ENCODE peak calls at places on chromosome 15, in eight cellular contexts. One of them, this sample, is unnamed.

GRCh38 chr15:74222705-74223104 is 13.4 kb upstream of the CCDC33 start:
- DNase-seq in GM12865: no peak
- DNase-seq in fibroblast of pulmonary artery: no peak
- DNase-seq in HFF-Myc: no peak
- DNase-seq in foreskin fibroblast: no peak
- DNase-seq in astrocyte: no peak
- DNase-seq in adrenal gland: no peak
- DNase-seq in ovary: no peak
- DNase-seq in this sample: no peak

GRCh38 chr15:65333863-65334262 is 29.4 kb downstream of the RNU5B-1 start:
- DNase-seq in foreskin fibroblast: no peak
- DNase-seq in ovary: no peak
- DNase-seq in HFF-Myc: no peak
- DNase-seq in astrocyte: no peak
- DNase-seq in fibroblast of pulmonary artery: no peak
- DNase-seq in GM12865: no peak
- DNase-seq in adrenal gland: no peak
- DNase-seq in this sample: no peak

GRCh38 chr15:83733206-83733605 is 79.3 kb downstream of the ADAMTSL3 start:
- DNase-seq in astrocyte: peak; percentile 92
- DNase-seq in fibroblast of pulmonary artery: peak; percentile 74
- DNase-seq in GM12865: no peak
- DNase-seq in ovary: no peak
- DNase-seq in foreskin fibroblast: no peak
- DNase-seq in adrenal gland: no peak
- DNase-seq in HFF-Myc: no peak
- DNase-seq in this sample: peak; percentile 63

GRCh38 chr15:101608182-101608581 is 44.0 kb downstream of the TM2D3 start:
- DNase-seq in fibroblast of pulmonary artery: no peak
- DNase-seq in ovary: no peak
- DNase-seq in foreskin fibroblast: no peak
- DNase-seq in GM12865: no peak
- DNase-seq in adrenal gland: peak; percentile 14
- DNase-seq in HFF-Myc: no peak
- DNase-seq in astrocyte: no peak
- DNase-seq in this sample: no peak

GRCh38 chr15:50685976-50686467 is 575 bp downstream of the TRPM7 start:
- DNase-seq in fibroblast of pulmonary artery: peak; percentile 49
- DNase-seq in GM12865: peak; percentile 84
- DNase-seq in foreskin fibroblast: peak; percentile 36
- DNase-seq in ovary: peak; percentile 59
- DNase-seq in astrocyte: peak; percentile 47
- DNase-seq in HFF-Myc: no peak
- DNase-seq in adrenal gland: peak; percentile 72
- DNase-seq in this sample: peak; percentile 58

GRCh38 chr15:100094127-100094510 is 247.7 kb downstream of the ADAMTS17 start:
- DNase-seq in GM12865: no peak
- DNase-seq in ovary: no peak
- DNase-seq in foreskin fibroblast: no peak
- DNase-seq in adrenal gland: no peak
- DNase-seq in fibroblast of pulmonary artery: no peak
- DNase-seq in HFF-Myc: no peak
- DNase-seq in astrocyte: peak; percentile 45
- DNase-seq in this sample: no peak

GRCh38 chr15:29670945-29671307 is 151.3 kb downstream of the TJP1 start:
- DNase-seq in GM12865: no peak
- DNase-seq in adrenal gland: no peak
- DNase-seq in HFF-Myc: no peak
- DNase-seq in foreskin fibroblast: peak; percentile 83
- DNase-seq in ovary: no peak
- DNase-seq in fibroblast of pulmonary artery: peak; percentile 83
- DNase-seq in astrocyte: peak; percentile 76
- DNase-seq in this sample: peak; percentile 85

GRCh38 chr15:78164010-78164409 is 14.8 kb downstream of the IDH3A start:
- DNase-seq in HFF-Myc: no peak
- DNase-seq in adrenal gland: no peak
- DNase-seq in GM12865: no peak
- DNase-seq in astrocyte: no peak
- DNase-seq in fibroblast of pulmonary artery: no peak
- DNase-seq in foreskin fibroblast: no peak
- DNase-seq in ovary: no peak
- DNase-seq in this sample: no peak

GRCh38 chr15:76359152-76359551 is 22.6 kb downstream of the ISL2 start:
- DNase-seq in HFF-Myc: no peak
- DNase-seq in fibroblast of pulmonary artery: no peak
- DNase-seq in GM12865: no peak
- DNase-seq in ovary: no peak
- DNase-seq in foreskin fibroblast: no peak
- DNase-seq in astrocyte: no peak
- DNase-seq in adrenal gland: no peak
- DNase-seq in this sample: no peak

GRCh38 chr15:40249477-40250303 is 10.8 kb downstream of the PAK6 start:
- DNase-seq in GM12865: no peak
- DNase-seq in HFF-Myc: no peak
- DNase-seq in adrenal gland: no peak
- DNase-seq in ovary: no peak
- DNase-seq in foreskin fibroblast: peak; percentile 41
- DNase-seq in fibroblast of pulmonary artery: no peak
- DNase-seq in astrocyte: peak; percentile 50
- DNase-seq in this sample: peak; percentile 20

GRCh38 chr15:61220125-61220524 is 9.0 kb downstream of the RORA start:
- DNase-seq in fibroblast of pulmonary artery: no peak
- DNase-seq in astrocyte: no peak
- DNase-seq in ovary: no peak
- DNase-seq in foreskin fibroblast: no peak
- DNase-seq in adrenal gland: no peak
- DNase-seq in GM12865: no peak
- DNase-seq in HFF-Myc: no peak
- DNase-seq in this sample: no peak

GRCh38 chr15:65414841-65415621 is 7.7 kb downstream of the IGDCC4 start:
- DNase-seq in astrocyte: peak; percentile 57
- DNase-seq in foreskin fibroblast: no peak
- DNase-seq in adrenal gland: no peak
- DNase-seq in ovary: peak; percentile 47
- DNase-seq in GM12865: no peak
- DNase-seq in HFF-Myc: no peak
- DNase-seq in fibroblast of pulmonary artery: peak; percentile 22
- DNase-seq in this sample: no peak

GRCh38 chr15:72722071-72722696 is 36.2 kb downstream of the BBS4 start:
- DNase-seq in GM12865: peak; percentile 82
- DNase-seq in HFF-Myc: peak; percentile 45
- DNase-seq in fibroblast of pulmonary artery: peak; percentile 87
- DNase-seq in ovary: peak; percentile 51
- DNase-seq in adrenal gland: peak; percentile 57
- DNase-seq in astrocyte: peak; percentile 45
- DNase-seq in foreskin fibroblast: peak; percentile 63
- DNase-seq in this sample: peak; percentile 83

GRCh38 chr15:100879461-100880138 is at the start of gene ALDH1A3:
- DNase-seq in GM12865: peak; percentile 36
- DNase-seq in HFF-Myc: no peak
- DNase-seq in fibroblast of pulmonary artery: peak; percentile 71
- DNase-seq in adrenal gland: no peak
- DNase-seq in ovary: no peak
- DNase-seq in astrocyte: peak; percentile 43
- DNase-seq in foreskin fibroblast: no peak
- DNase-seq in this sample: peak; percentile 74

GRCh38 chr15:73930371-73930770 is 4.1 kb downstream of the LOXL1 start:
- DNase-seq in fibroblast of pulmonary artery: peak; percentile 85
- DNase-seq in adrenal gland: no peak
- DNase-seq in foreskin fibroblast: peak; percentile 66
- DNase-seq in GM12865: no peak
- DNase-seq in ovary: peak; percentile 31
- DNase-seq in astrocyte: peak; percentile 97
- DNase-seq in HFF-Myc: no peak
- DNase-seq in this sample: peak; percentile 66

GRCh38 chr15:68821898-68822380 is 1.2 kb upstream of the ANP32A start:
- DNase-seq in GM12865: peak; percentile 28
- DNase-seq in adrenal gland: no peak
- DNase-seq in ovary: no peak
- DNase-seq in astrocyte: no peak
- DNase-seq in foreskin fibroblast: no peak
- DNase-seq in fibroblast of pulmonary artery: peak; percentile 9
- DNase-seq in HFF-Myc: no peak
- DNase-seq in this sample: no peak

GRCh38 chr15:25670025-25670554 is 193.0 kb downstream of the ATP10A start:
- DNase-seq in fibroblast of pulmonary artery: peak; percentile 45
- DNase-seq in astrocyte: peak; percentile 50
- DNase-seq in GM12865: no peak
- DNase-seq in adrenal gland: peak; percentile 56
- DNase-seq in ovary: peak; percentile 46
- DNase-seq in HFF-Myc: no peak
- DNase-seq in foreskin fibroblast: peak; percentile 46
- DNase-seq in this sample: peak; percentile 68

GRCh38 chr15:80709542-80709941 is 14.4 kb downstream of the ABHD17C start:
- DNase-seq in HFF-Myc: no peak
- DNase-seq in fibroblast of pulmonary artery: no peak
- DNase-seq in GM12865: no peak
- DNase-seq in ovary: no peak
- DNase-seq in astrocyte: no peak
- DNase-seq in foreskin fibroblast: no peak
- DNase-seq in adrenal gland: no peak
- DNase-seq in this sample: no peak

GRCh38 chr15:43225201-43225949 is 4.6 kb upstream of the EPB42 start:
- DNase-seq in fibroblast of pulmonary artery: peak; percentile 76
- DNase-seq in HFF-Myc: peak; percentile 31
- DNase-seq in foreskin fibroblast: peak; percentile 36
- DNase-seq in adrenal gland: peak; percentile 59
- DNase-seq in ovary: no peak
- DNase-seq in astrocyte: peak; percentile 44
- DNase-seq in GM12865: peak; percentile 79
- DNase-seq in this sample: peak; percentile 78

GRCh38 chr15:64071931-64072765 is 21.5 kb downstream of the CIAO2A start:
- DNase-seq in GM12865: no peak
- DNase-seq in foreskin fibroblast: no peak
- DNase-seq in fibroblast of pulmonary artery: peak; percentile 11
- DNase-seq in astrocyte: no peak
- DNase-seq in adrenal gland: no peak
- DNase-seq in HFF-Myc: no peak
- DNase-seq in ovary: no peak
- DNase-seq in this sample: no peak

GRCh38 chr15:40011303-40011702 is 27.7 kb downstream of the SRP14 start:
- DNase-seq in fibroblast of pulmonary artery: no peak
- DNase-seq in HFF-Myc: no peak
- DNase-seq in adrenal gland: no peak
- DNase-seq in foreskin fibroblast: no peak
- DNase-seq in ovary: no peak
- DNase-seq in astrocyte: no peak
- DNase-seq in GM12865: no peak
- DNase-seq in this sample: no peak

GRCh38 chr15:44710236-44711088 is 661 bp downstream of the PATL2 start:
- DNase-seq in GM12865: peak; percentile 91
- DNase-seq in HFF-Myc: no peak
- DNase-seq in adrenal gland: peak; percentile 61
- DNase-seq in ovary: no peak
- DNase-seq in astrocyte: peak; percentile 22
- DNase-seq in fibroblast of pulmonary artery: peak; percentile 41
- DNase-seq in foreskin fibroblast: no peak
- DNase-seq in this sample: peak; percentile 45

GRCh38 chr15:54776410-54776809 is 420.3 kb downstream of the RSL24D1 start:
- DNase-seq in astrocyte: no peak
- DNase-seq in HFF-Myc: no peak
- DNase-seq in GM12865: no peak
- DNase-seq in adrenal gland: no peak
- DNase-seq in ovary: no peak
- DNase-seq in fibroblast of pulmonary artery: no peak
- DNase-seq in foreskin fibroblast: no peak
- DNase-seq in this sample: no peak

DNA sequence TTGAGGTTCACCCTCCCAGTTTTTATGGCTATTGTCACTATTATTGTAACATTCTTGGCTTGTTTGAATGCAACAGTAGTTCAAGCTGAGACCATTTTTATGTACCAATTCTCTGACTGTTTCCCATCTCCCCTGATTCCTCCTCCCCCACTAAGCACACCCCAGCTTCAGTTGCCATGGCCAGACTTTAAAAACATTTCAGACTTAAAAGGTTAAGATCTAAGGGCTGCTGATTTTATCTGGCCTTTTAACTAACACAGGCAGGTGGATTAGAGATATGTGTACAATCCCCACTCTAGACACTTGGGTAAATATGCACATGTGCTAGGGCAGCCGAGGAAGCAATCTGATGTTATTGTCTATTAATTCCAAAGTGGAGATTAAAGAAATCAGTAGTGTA is 386.3 kb upstream of the NR2F2 start:
- DNase-seq in astrocyte: no peak
- DNase-seq in fibroblast of pulmonary artery: no peak
- DNase-seq in HFF-Myc: no peak
- DNase-seq in ovary: no peak
- DNase-seq in GM12865: no peak
- DNase-seq in foreskin fibroblast: no peak
- DNase-seq in adrenal gland: no peak
- DNase-seq in this sample: no peak
- H3K4me3 ChIP-seq in astrocyte: no peak overlapping the region
- H3K4me3 ChIP-seq in fibroblast of pulmonary artery: no peak overlapping the region
- H3K4me3 ChIP-seq in HFF-Myc: no peak overlapping the region
- H3K4me3 ChIP-seq in ovary: no peak overlapping the region
- H3K4me3 ChIP-seq in GM12865: no peak overlapping the region
- H3K4me3 ChIP-seq in foreskin fibroblast: no peak overlapping the region
- H3K4me3 ChIP-seq in adrenal gland: no peak overlapping the region
- H3K4me3 ChIP-seq in this sample: no peak overlapping the region

GRCh38 chr15:48250640-48251076 is 44.6 kb downstream of the SLC12A1 start:
- DNase-seq in astrocyte: peak; percentile 76
- DNase-seq in GM12865: peak; percentile 80
- DNase-seq in foreskin fibroblast: peak; percentile 54
- DNase-seq in ovary: peak; percentile 30
- DNase-seq in fibroblast of pulmonary artery: peak; percentile 87
- DNase-seq in HFF-Myc: peak; percentile 65
- DNase-seq in adrenal gland: peak; percentile 55
- DNase-seq in this sample: peak; percentile 88
- TF ChIP-seq CTCF in astrocyte: peak; percentile 88
- TF ChIP-seq CTCF in GM12865: peak; percentile 68
- TF ChIP-seq CTCF in foreskin fibroblast: peak; percentile 69
- TF ChIP-seq CTCF in ovary: peak; percentile 59
- TF ChIP-seq CTCF in fibroblast of pulmonary artery: peak; percentile 74
- TF ChIP-seq CTCF in HFF-Myc: peak; percentile 58
- TF ChIP-seq CTCF in adrenal gland: peak; percentile 83
- TF ChIP-seq CTCF in this sample: peak; percentile 72

DNA sequence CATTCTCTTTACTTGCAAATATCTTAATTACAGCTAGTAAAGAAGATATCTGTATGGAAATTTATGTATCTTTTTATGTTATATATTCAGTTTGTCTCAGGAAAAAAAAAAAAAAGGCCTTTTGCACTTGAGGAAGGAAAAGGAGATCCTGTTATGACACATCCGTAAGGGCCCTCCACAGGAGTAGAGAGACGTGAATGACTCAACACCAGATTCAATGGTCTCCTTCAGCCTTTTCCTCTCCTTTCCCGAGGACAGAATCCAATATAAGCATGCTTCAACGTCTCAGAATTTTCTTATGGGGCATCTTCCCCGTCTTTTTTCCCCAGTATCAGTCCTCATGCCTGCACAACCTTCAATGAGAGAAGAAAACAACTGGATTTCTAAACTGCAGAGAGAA is 340.3 kb downstream of the NTRK3 start:
- DNase-seq in foreskin fibroblast: no peak
- DNase-seq in fibroblast of pulmonary artery: peak; percentile 6
- DNase-seq in HFF-Myc: no peak
- DNase-seq in astrocyte: peak; percentile 59
- DNase-seq in ovary: no peak
- DNase-seq in GM12865: no peak
- DNase-seq in adrenal gland: no peak
- DNase-seq in this sample: no peak
- H3K4me3 ChIP-seq in foreskin fibroblast: no peak overlapping the region
- H3K4me3 ChIP-seq in fibroblast of pulmonary artery: no peak overlapping the region
- H3K4me3 ChIP-seq in HFF-Myc: no peak overlapping the region
- H3K4me3 ChIP-seq in astrocyte: no peak overlapping the region
- H3K4me3 ChIP-seq in ovary: no peak overlapping the region
- H3K4me3 ChIP-seq in GM12865: no peak overlapping the region
- H3K4me3 ChIP-seq in adrenal gland: no peak overlapping the region
- H3K4me3 ChIP-seq in this sample: no peak overlapping the region

GRCh38 chr15:66757521-66757920 is 55.5 kb downstream of the SMAD6 start:
- DNase-seq in astrocyte: no peak
- DNase-seq in fibroblast of pulmonary artery: no peak
- DNase-seq in ovary: peak; percentile 28
- DNase-seq in HFF-Myc: no peak
- DNase-seq in foreskin fibroblast: no peak
- DNase-seq in GM12865: no peak
- DNase-seq in adrenal gland: no peak
- DNase-seq in this sample: no peak
- TF ChIP-seq CTCF in astrocyte: no peak
- TF ChIP-seq CTCF in fibroblast of pulmonary artery: no peak
- TF ChIP-seq CTCF in ovary: no peak
- TF ChIP-seq CTCF in HFF-Myc: no peak
- TF ChIP-seq CTCF in foreskin fibroblast: no peak
- TF ChIP-seq CTCF in GM12865: no peak
- TF ChIP-seq CTCF in adrenal gland: no peak
- TF ChIP-seq CTCF in this sample: no peak